ENCODE peak calls at places on chromosomes 2 and 18, in seven cellular contexts. H is fibroblast of lung, U is A549, I is H9, O is kidney, M is IMR-90, S is adrenal gland. T is an unnamed sample. For H3K4me1, the result is how much of the 10 kb centered on the place peaks cover.

GRCh38 chr2:134293719-134294537 is 40.1 kb downstream of the MGAT5 start:
- DNase-seq in H (no peak), U (no peak), I (no peak), O (no peak), M (no peak), S (no peak), T (no peak)

GRCh38 chr18:68083776-68084175 is 567.3 kb upstream of the DSEL start:
- DNase-seq in H (peak), U (no peak), I (no peak), O (no peak), M (peak), S (no peak), T (no peak)

GRCh38 chr2:149064365-149064841 is 25.9 kb downstream of the LYPD6B start:
- DNase-seq in H (no peak), U (no peak), I (no peak), O (no peak), M (no peak), S (no peak), T (no peak)

GRCh38 chr2:230928701-230929380 is 3.8 kb upstream of the GPR55 start:
- DNase-seq in H (no peak), U (no peak), I (peak), O (no peak), M (no peak), S (no peak), T (no peak)

GRCh38 chr2:144432921-144433320 is 87.0 kb downstream of the ZEB2 start:
- DNase-seq in H (no peak), U (no peak), I (no peak), O (no peak), M (no peak), S (no peak), T (no peak)

GRCh38 chr2:120373424-120373823 is 27.5 kb downstream of the INHBB start:
- DNase-seq in H (no peak), U (no peak), I (peak), O (peak), M (no peak), S (no peak), T (no peak)

GRCh38 chr2:64325477-64325851 is 128.5 kb upstream of the LGALSL start:
- DNase-seq in H (no peak), U (no peak), I (no peak), O (no peak), M (no peak), S (no peak), T (no peak)

GRCh38 chr2:173134703-173135102 is 59.1 kb downstream of the MAP3K20 start:
- DNase-seq in H (peak), U (no peak), I (no peak), O (no peak), M (no peak), S (peak), T (no peak)

GRCh38 chr2:120432293-120432975 is 86.5 kb downstream of the INHBB start:
- DNase-seq in H (no peak), U (no peak), I (peak), O (no peak), M (no peak), S (no peak), T (no peak)

GRCh38 chr18:46915800-46916550 is 1.3 kb downstream of the PIAS2 start:
- DNase-seq in H (no peak), U (no peak), I (no peak), O (no peak), M (peak), S (no peak), T (no peak)

GRCh38 chr18:8701546-8702118 is 3.7 kb upstream of the MTCL1 start:
- DNase-seq in H (peak), U (peak), I (no peak), O (no peak), M (peak), S (no peak), T (no peak)

GRCh38 chr2:239602290-239603282 is 201.8 kb upstream of the HDAC4 start:
- DNase-seq in H (no peak), U (no peak), I (peak), O (no peak), M (no peak), S (no peak), T (no peak)

GRCh38 chr2:235498556-235499305 is 4.9 kb downstream of the AGAP1 start:
- DNase-seq in H (no peak), U (peak), I (peak), O (no peak), M (no peak), S (peak), T (peak)

GRCh38 chr2:181458881-181459280 is 1.7 kb downstream of the ITGA4 start:
- DNase-seq in H (no peak), U (no peak), I (no peak), O (no peak), M (no peak), S (no peak), T (no peak)

GRCh38 chr2:150679456-150680120 is 192.1 kb upstream of the RND3 start:
- DNase-seq in H (no peak), U (no peak), I (no peak), O (no peak), M (peak), S (peak), T (no peak)

GRCh38 chr2:98445167-98445522 is 487 bp downstream of the INPP4A start:
- DNase-seq in H (no peak), U (no peak), I (no peak), O (no peak), M (no peak), S (peak), T (no peak)

GRCh38 chr18:55136864-55137263 is 177.6 kb upstream of the CCDC68 start:
- DNase-seq in H (no peak), U (no peak), I (no peak), O (no peak), M (peak), S (no peak), T (no peak)

GRCh38 chr2:46943881-46944798 is 28.5 kb upstream of the MCFD2 start:
- DNase-seq in H (no peak), U (no peak), I (no peak), O (no peak), M (no peak), S (no peak), T (no peak)

GRCh38 chr18:63578357-63578958 is 8.7 kb upstream of the SERPINB13 start:
- DNase-seq in H (peak), U (peak), I (peak), O (no peak), M (peak), S (peak), T (no peak)

GRCh38 chr2:64634338-64635267 is 19.1 kb downstream of the SERTAD2 start:
- DNase-seq in H (peak), U (no peak), I (no peak), O (peak), M (peak), S (peak), T (no peak)

GRCh38 chr2:231433990-231434389 is 30.3 kb downstream of the NCL start:
- DNase-seq in H (no peak), U (no peak), I (no peak), O (no peak), M (no peak), S (no peak), T (no peak)

GRCh38 chr18:3060667-3061580 is 48.0 kb upstream of the LPIN2 start:
- DNase-seq in H (no peak), U (no peak), I (no peak), O (peak), M (no peak), S (peak), T (no peak)

GRCh38 chr2:45497355-45497754 is 113.7 kb downstream of the SRBD1 start:
- DNase-seq in H (no peak), U (no peak), I (no peak), O (no peak), M (peak), S (no peak), T (no peak)

GRCh38 chr2:62467475-62468321 is 38.3 kb downstream of the TMEM17 start:
- DNase-seq in H (peak), U (peak), I (no peak), O (no peak), M (no peak), S (no peak), T (no peak)

GRCh38 chr2:238345286-238345968 is 25.1 kb downstream of the TRAF3IP1 start:
- DNase-seq in H (no peak), U (no peak), I (no peak), O (no peak), M (no peak), S (no peak), T (no peak)

GRCh38 chr2:176136375-176137248 is 7.1 kb downstream of the HOXD8 start:
- DNase-seq in H (no peak), U (peak), I (peak), O (peak), M (no peak), S (peak), T (peak)

GRCh38 chr2:19643117-19643518 is 258.7 kb downstream of the TTC32 start:
- DNase-seq in H (peak), U (no peak), I (no peak), O (no peak), M (peak), S (no peak), T (no peak)

GRCh38 chr2:174449033-174449432 is 37.8 kb downstream of the GPR155 start:
- DNase-seq in H (no peak), U (no peak), I (no peak), O (no peak), M (peak), S (no peak), T (no peak)

GRCh38 chr2:21268197-21268870 is 144.6 kb downstream of the TDRD15 start:
- DNase-seq in H (no peak), U (no peak), I (no peak), O (peak), M (no peak), S (peak), T (no peak)

GRCh38 chr2:68062680-68063387 is at the start of gene C1D:
- DNase-seq in H (peak), U (peak), I (peak), O (peak), M (peak), S (peak), T (peak)

GRCh38 chr2:68060652-68061051 is 2.2 kb downstream of the C1D start:
- DNase-seq in H (no peak), U (no peak), I (no peak), O (no peak), M (no peak), S (no peak), T (no peak)

GRCh38 chr2:68052717-68053422 is 9.9 kb downstream of the C1D start:
- DNase-seq in H (no peak), U (no peak), I (no peak), O (no peak), M (peak), S (no peak), T (no peak)

GRCh38 chr2:68059769-68060525 is 2.9 kb downstream of the C1D start:
- DNase-seq in H (no peak), U (no peak), I (no peak), O (no peak), M (peak), S (no peak), T (no peak)

GRCh38 chr2:68057658-68058396 is 5.0 kb downstream of the C1D start:
- DNase-seq in H (no peak), U (no peak), I (no peak), O (no peak), M (no peak), S (no peak), T (no peak)
- TF ChIP-seq CTCF in H (no peak), U (no peak), I (no peak), O (no peak), M (no peak), S (no peak), T (no peak)

DNA sequence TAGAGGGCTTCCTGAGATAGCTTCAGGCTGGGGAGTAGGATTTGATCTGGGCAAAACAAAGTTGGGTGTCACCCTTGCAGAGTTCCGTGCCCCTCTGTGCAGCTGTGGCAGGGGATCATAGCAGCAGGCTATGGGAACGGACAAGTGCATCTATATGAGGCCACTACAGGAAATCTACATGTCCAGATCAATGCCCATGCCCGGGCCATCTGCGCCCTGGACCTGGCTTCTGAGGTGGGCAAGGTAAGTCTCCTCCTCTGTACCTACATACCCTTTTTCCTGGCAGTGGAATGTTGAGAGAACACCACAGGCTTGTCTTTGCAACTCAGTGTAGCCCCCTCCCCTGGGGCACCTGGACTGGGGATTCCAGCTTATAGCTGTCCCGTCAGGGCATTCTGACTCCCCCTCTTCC is 3.5 kb downstream of the WDR54 start:
- DNase-seq in H (no peak), U (no peak), I (no peak), O (no peak), M (no peak), S (no peak), T (no peak)
- H3K4me1 ChIP-seq in H (under half), U (under half), I (under half), O (under half), M (under half), S (under half), T (under half)

DNA sequence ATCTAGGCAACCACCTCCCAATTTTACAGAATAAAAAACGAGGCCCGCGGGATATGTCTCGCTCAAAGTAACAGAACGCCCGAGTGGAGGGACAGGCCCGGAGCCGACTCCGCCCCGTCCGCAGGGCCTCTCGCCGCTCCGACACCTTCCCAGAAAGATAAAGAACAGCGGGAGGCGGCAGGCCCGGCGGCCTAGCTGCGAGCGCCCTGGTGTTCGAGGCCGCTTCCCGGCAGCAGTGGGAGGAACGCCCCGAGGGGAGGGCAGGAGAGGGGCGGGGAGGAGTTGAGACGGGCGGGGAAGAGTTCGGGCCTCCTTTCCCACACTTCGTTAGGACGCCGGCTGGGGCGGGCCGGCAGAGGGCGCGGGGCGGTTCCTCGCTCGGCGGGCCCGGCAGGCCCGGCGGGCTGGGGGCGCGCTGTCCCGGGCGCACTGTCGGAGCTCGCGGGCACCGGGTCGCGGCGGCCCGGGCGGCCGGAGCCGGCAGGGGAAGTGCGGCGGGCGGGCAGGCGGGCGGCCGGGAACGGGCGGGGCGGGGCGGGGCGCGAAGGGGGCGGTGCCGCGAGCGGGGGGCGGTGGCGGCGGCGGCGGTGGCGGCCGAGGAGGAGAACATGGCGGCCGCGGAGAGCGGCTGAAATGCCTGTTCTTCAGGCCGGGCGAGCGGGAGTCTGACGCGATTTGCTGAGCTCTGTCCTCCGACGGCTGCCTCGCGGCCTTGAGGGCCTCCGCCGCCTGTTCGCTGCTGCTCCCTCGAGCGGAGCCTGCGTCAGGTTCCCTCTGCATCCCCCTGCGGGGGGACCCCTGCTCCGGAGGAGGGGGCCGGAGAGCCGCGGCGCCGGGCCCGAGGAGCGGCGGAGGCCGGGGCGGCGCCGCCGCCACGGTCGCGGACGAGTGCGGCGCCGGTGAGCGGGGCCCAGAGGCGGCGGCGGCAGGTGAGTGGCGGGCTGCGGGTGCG is at the start of gene NCOA1:
- DNase-seq in H (peak), U (peak), I (peak), O (peak), M (peak), S (peak), T (peak)
- TF ChIP-seq CTCF in H (no peak), U (peak), I (peak), O (peak), M (peak), S (peak), T (peak)

GRCh38 chr18:13454363-13455150 is 236.0 kb downstream of the LDLRAD4 start:
- DNase-seq in H (no peak), U (no peak), I (peak), O (no peak), M (no peak), S (no peak), T (no peak)
- H3K4me1 ChIP-seq in H (under half), U (under half), I (under half), O (under half), M (under half), S (under half), T (under half)